ENCODE peak calls at places on chromosomes 12 and 14, in five cellular contexts. One of them, this sample, is unnamed.

GRCh38 chr12:130677957-130678558 is 38.0 kb downstream of the RIMBP2 start:
- DNase-seq in retinal pigment epithelial cell: no peak
- DNase-seq in HL-60: no peak
- DNase-seq in astrocyte of the spinal cord: no peak
- DNase-seq in IMR-90: no peak
- DNase-seq in this sample: no peak

GRCh38 chr12:104340177-104340576 is 36.6 kb downstream of the EID3 start:
- DNase-seq in retinal pigment epithelial cell: no peak
- DNase-seq in HL-60: no peak
- DNase-seq in astrocyte of the spinal cord: peak
- DNase-seq in IMR-90: peak
- DNase-seq in this sample: no peak

GRCh38 chr12:42921741-42922511 is 332.4 kb upstream of the PRICKLE1 start:
- DNase-seq in retinal pigment epithelial cell: no peak
- DNase-seq in HL-60: no peak
- DNase-seq in astrocyte of the spinal cord: peak
- DNase-seq in IMR-90: peak
- DNase-seq in this sample: no peak

GRCh38 chr12:108620236-108620879 is 13.3 kb downstream of the SELPLG start:
- DNase-seq in retinal pigment epithelial cell: no peak
- DNase-seq in HL-60: peak
- DNase-seq in astrocyte of the spinal cord: no peak
- DNase-seq in IMR-90: peak
- DNase-seq in this sample: no peak

GRCh38 chr14:66003082-66003740 is 483.0 kb upstream of the CCDC196 start:
- DNase-seq in retinal pigment epithelial cell: no peak
- DNase-seq in HL-60: no peak
- DNase-seq in astrocyte of the spinal cord: no peak
- DNase-seq in IMR-90: no peak
- DNase-seq in this sample: no peak

GRCh38 chr12:10557329-10557728 is 51.6 kb downstream of the EIF2S3B start:
- DNase-seq in retinal pigment epithelial cell: no peak
- DNase-seq in HL-60: no peak
- DNase-seq in astrocyte of the spinal cord: no peak
- DNase-seq in IMR-90: no peak
- DNase-seq in this sample: no peak

GRCh38 chr12:3436496-3437060 is 54.4 kb upstream of the PRMT8 start:
- DNase-seq in retinal pigment epithelial cell: no peak
- DNase-seq in HL-60: no peak
- DNase-seq in astrocyte of the spinal cord: no peak
- DNase-seq in IMR-90: no peak
- DNase-seq in this sample: no peak

GRCh38 chr12:20196767-20197166 is 171.6 kb upstream of the PDE3A start:
- DNase-seq in retinal pigment epithelial cell: no peak
- DNase-seq in HL-60: no peak
- DNase-seq in astrocyte of the spinal cord: no peak
- DNase-seq in IMR-90: no peak
- DNase-seq in this sample: no peak

GRCh38 chr12:63808631-63809030 is 28.9 kb downstream of the RXYLT1 start:
- DNase-seq in retinal pigment epithelial cell: no peak
- DNase-seq in HL-60: no peak
- DNase-seq in astrocyte of the spinal cord: no peak
- DNase-seq in IMR-90: peak
- DNase-seq in this sample: no peak

GRCh38 chr12:9948606-9949286 is 16.6 kb upstream of the CLEC2A start:
- DNase-seq in retinal pigment epithelial cell: no peak
- DNase-seq in HL-60: no peak
- DNase-seq in astrocyte of the spinal cord: no peak
- DNase-seq in IMR-90: no peak
- DNase-seq in this sample: no peak

GRCh38 chr12:78584695-78585094 is 279.9 kb upstream of the SYT1 start:
- DNase-seq in retinal pigment epithelial cell: no peak
- DNase-seq in HL-60: peak
- DNase-seq in astrocyte of the spinal cord: peak
- DNase-seq in IMR-90: peak
- DNase-seq in this sample: no peak

GRCh38 chr12:75863475-75863874 is 168.1 kb downstream of the PHLDA1 start:
- DNase-seq in retinal pigment epithelial cell: no peak
- DNase-seq in HL-60: no peak
- DNase-seq in astrocyte of the spinal cord: no peak
- DNase-seq in IMR-90: peak
- DNase-seq in this sample: no peak

GRCh38 chr14:89407856-89408255 is 9.2 kb downstream of the FOXN3 start:
- DNase-seq in retinal pigment epithelial cell: no peak
- DNase-seq in HL-60: no peak
- DNase-seq in astrocyte of the spinal cord: no peak
- DNase-seq in IMR-90: peak
- DNase-seq in this sample: no peak

GRCh38 chr14:23307687-23308644 is 1.3 kb downstream of the BCL2L2 start:
- DNase-seq in retinal pigment epithelial cell: no peak
- DNase-seq in HL-60: no peak
- DNase-seq in astrocyte of the spinal cord: no peak
- DNase-seq in IMR-90: peak
- DNase-seq in this sample: no peak

GRCh38 chr12:40921563-40922163 is 229.4 kb downstream of the CNTN1 start:
- DNase-seq in retinal pigment epithelial cell: no peak
- DNase-seq in HL-60: no peak
- DNase-seq in astrocyte of the spinal cord: peak
- DNase-seq in IMR-90: peak
- DNase-seq in this sample: no peak

GRCh38 chr12:62291888-62292760 is 31.9 kb downstream of the USP15 start:
- DNase-seq in retinal pigment epithelial cell: peak
- DNase-seq in HL-60: no peak
- DNase-seq in astrocyte of the spinal cord: peak
- DNase-seq in IMR-90: peak
- DNase-seq in this sample: no peak

GRCh38 chr12:49842519-49843352 is at the start of gene BCDIN3D:
- DNase-seq in retinal pigment epithelial cell: peak
- DNase-seq in HL-60: peak
- DNase-seq in astrocyte of the spinal cord: peak
- DNase-seq in IMR-90: peak
- DNase-seq in this sample: peak

GRCh38 chr12:48105867-48106563 is at the start of gene SENP1:
- DNase-seq in retinal pigment epithelial cell: peak
- DNase-seq in HL-60: peak
- DNase-seq in astrocyte of the spinal cord: peak
- DNase-seq in IMR-90: peak
- DNase-seq in this sample: peak
- TF ChIP-seq CTCF in retinal pigment epithelial cell: no peak
- TF ChIP-seq CTCF in HL-60: no peak
- TF ChIP-seq CTCF in astrocyte of the spinal cord: peak
- TF ChIP-seq CTCF in IMR-90: no peak
- TF ChIP-seq CTCF in this sample: peak

DNA sequence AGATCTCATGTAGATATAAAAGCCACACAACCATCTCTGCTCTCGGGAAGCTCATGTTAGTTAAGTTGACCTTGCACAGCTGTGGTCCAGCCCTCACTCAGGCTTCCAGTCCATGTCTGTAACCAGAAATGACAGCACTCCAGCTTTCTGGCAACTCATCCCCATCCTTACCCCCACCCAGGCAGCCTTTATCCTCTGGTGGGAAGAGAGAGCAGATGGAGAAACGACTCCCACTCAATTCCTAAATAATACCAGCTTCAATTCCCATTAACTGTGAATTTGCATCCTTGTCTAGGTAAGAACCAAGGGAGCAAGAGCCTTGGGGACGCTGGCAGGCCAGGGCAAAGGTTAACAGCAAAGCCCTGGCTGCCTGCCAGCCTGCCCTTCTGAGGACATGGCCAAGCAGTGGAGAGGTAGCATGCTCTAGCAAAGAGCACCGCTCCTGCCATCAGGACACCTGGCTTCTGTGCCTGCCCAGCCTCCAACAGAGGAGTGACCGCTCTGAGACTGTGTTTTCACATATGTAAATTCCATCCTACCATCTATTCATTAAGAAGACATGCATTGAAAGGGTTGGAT is 236.2 kb downstream of the GRIN2B start:
- DNase-seq in retinal pigment epithelial cell: no peak
- DNase-seq in HL-60: no peak
- DNase-seq in astrocyte of the spinal cord: no peak
- DNase-seq in IMR-90: no peak
- DNase-seq in this sample: no peak
- TF ChIP-seq CTCF in retinal pigment epithelial cell: no peak
- TF ChIP-seq CTCF in HL-60: no peak
- TF ChIP-seq CTCF in astrocyte of the spinal cord: no peak
- TF ChIP-seq CTCF in IMR-90: no peak
- TF ChIP-seq CTCF in this sample: no peak

GRCh38 chr14:74509587-74510210 is 16.1 kb downstream of the ISCA2 start:
- DNase-seq in retinal pigment epithelial cell: no peak
- DNase-seq in HL-60: no peak
- DNase-seq in astrocyte of the spinal cord: no peak
- DNase-seq in IMR-90: no peak
- DNase-seq in this sample: no peak

GRCh38 chr14:74508844-74509428 is 15.4 kb downstream of the ISCA2 start:
- DNase-seq in retinal pigment epithelial cell: no peak
- DNase-seq in HL-60: no peak
- DNase-seq in astrocyte of the spinal cord: no peak
- DNase-seq in IMR-90: no peak
- DNase-seq in this sample: no peak

GRCh38 chr14:74507085-74507484 is 13.5 kb downstream of the ISCA2 start:
- DNase-seq in retinal pigment epithelial cell: no peak
- DNase-seq in HL-60: no peak
- DNase-seq in astrocyte of the spinal cord: no peak
- DNase-seq in IMR-90: no peak
- DNase-seq in this sample: no peak

GRCh38 chr14:74507796-74508195 is 14.2 kb downstream of the ISCA2 start:
- DNase-seq in retinal pigment epithelial cell: no peak
- DNase-seq in HL-60: no peak
- DNase-seq in astrocyte of the spinal cord: no peak
- DNase-seq in IMR-90: no peak
- DNase-seq in this sample: no peak

GRCh38 chr14:74508292-74508731 is 14.7 kb downstream of the ISCA2 start:
- DNase-seq in retinal pigment epithelial cell: no peak
- DNase-seq in HL-60: no peak
- DNase-seq in astrocyte of the spinal cord: no peak
- DNase-seq in IMR-90: no peak
- DNase-seq in this sample: no peak
- TF ChIP-seq CTCF in retinal pigment epithelial cell: peak
- TF ChIP-seq CTCF in HL-60: peak
- TF ChIP-seq CTCF in astrocyte of the spinal cord: peak
- TF ChIP-seq CTCF in IMR-90: peak
- TF ChIP-seq CTCF in this sample: peak

GRCh38 chr14:91317381-91318313 is 73.1 kb upstream of the GPR68 start:
- DNase-seq in retinal pigment epithelial cell: no peak
- DNase-seq in HL-60: peak
- DNase-seq in astrocyte of the spinal cord: no peak
- DNase-seq in IMR-90: no peak
- DNase-seq in this sample: no peak
- TF ChIP-seq CTCF in retinal pigment epithelial cell: peak
- TF ChIP-seq CTCF in HL-60: peak
- TF ChIP-seq CTCF in astrocyte of the spinal cord: no peak
- TF ChIP-seq CTCF in IMR-90: no peak
- TF ChIP-seq CTCF in this sample: no peak

DNA sequence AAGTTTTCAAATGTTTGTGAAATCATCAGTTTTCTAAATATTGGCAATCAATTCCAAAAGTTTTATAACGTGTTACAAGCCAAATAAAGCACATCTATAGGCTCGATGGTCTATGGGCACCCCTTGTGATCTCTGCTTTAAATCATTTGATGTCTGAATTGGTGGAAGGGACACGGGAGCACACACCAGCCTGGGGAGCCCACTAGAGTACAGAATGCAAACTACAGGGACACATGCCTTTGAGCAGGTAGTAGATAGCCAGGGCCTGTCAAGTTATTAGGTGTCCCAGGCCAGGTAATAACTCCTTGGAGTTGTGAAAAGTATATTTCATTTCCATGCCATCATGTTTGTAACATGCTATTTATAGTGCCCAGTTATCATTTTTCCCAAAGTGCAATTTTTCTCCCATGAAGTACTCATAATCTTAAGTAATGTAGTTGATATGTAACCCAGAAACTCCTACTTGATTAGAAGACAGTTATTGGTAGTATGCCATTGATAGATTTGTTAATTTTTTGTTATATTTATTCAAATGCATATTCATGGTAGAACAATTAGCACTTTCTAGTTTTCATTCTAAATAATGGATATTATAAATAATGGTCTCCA is 97.0 kb upstream of the FGD4 start:
- DNase-seq in retinal pigment epithelial cell: no peak
- DNase-seq in HL-60: peak
- DNase-seq in astrocyte of the spinal cord: no peak
- DNase-seq in IMR-90: no peak
- DNase-seq in this sample: no peak
- TF ChIP-seq CTCF in retinal pigment epithelial cell: peak
- TF ChIP-seq CTCF in HL-60: peak
- TF ChIP-seq CTCF in astrocyte of the spinal cord: peak
- TF ChIP-seq CTCF in IMR-90: peak
- TF ChIP-seq CTCF in this sample: peak

GRCh38 chr12:26119391-26119981 is 5.4 kb downstream of the BHLHE41 start:
- DNase-seq in retinal pigment epithelial cell: no peak
- DNase-seq in HL-60: peak
- DNase-seq in astrocyte of the spinal cord: peak
- DNase-seq in IMR-90: peak
- DNase-seq in this sample: no peak

GRCh38 chr12:26120561-26121274 is 4.1 kb downstream of the BHLHE41 start:
- DNase-seq in retinal pigment epithelial cell: no peak
- DNase-seq in HL-60: no peak
- DNase-seq in astrocyte of the spinal cord: no peak
- DNase-seq in IMR-90: no peak
- DNase-seq in this sample: no peak

GRCh38 chr12:26116829-26117228 is 8.0 kb downstream of the BHLHE41 start:
- DNase-seq in retinal pigment epithelial cell: no peak
- DNase-seq in HL-60: no peak
- DNase-seq in astrocyte of the spinal cord: no peak
- DNase-seq in IMR-90: no peak
- DNase-seq in this sample: no peak

GRCh38 chr12:26117321-26117720 is 7.5 kb downstream of the BHLHE41 start:
- DNase-seq in retinal pigment epithelial cell: no peak
- DNase-seq in HL-60: no peak
- DNase-seq in astrocyte of the spinal cord: no peak
- DNase-seq in IMR-90: no peak
- DNase-seq in this sample: no peak

DNA sequence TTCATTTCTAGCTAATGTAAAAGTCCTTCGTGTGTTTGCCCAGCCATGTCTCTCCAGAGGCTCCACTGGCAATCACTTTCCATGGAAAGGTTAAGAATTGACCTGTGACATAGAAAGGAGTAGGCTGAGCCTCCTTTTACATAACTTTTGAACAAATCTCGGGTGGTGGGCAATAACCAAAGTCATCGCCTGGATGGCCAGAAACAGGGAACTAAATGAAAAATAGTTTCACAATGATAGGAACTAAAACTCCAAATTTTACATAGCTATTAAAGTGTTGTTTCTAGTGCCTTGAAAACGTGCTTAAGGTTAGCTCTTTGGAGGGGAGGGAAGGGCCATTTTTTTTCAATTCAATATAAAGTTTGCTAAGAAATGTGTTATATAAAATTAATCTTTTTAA is 6.5 kb downstream of the BHLHE41 start:
- DNase-seq in retinal pigment epithelial cell: no peak
- DNase-seq in HL-60: no peak
- DNase-seq in astrocyte of the spinal cord: no peak
- DNase-seq in IMR-90: no peak
- DNase-seq in this sample: no peak
- TF ChIP-seq CTCF in retinal pigment epithelial cell: no peak
- TF ChIP-seq CTCF in HL-60: no peak
- TF ChIP-seq CTCF in astrocyte of the spinal cord: no peak
- TF ChIP-seq CTCF in IMR-90: no peak
- TF ChIP-seq CTCF in this sample: no peak

GRCh38 chr12:124273630-124274029 is 21.3 kb upstream of the RFLNA start:
- DNase-seq in retinal pigment epithelial cell: peak
- DNase-seq in HL-60: peak
- DNase-seq in astrocyte of the spinal cord: peak
- DNase-seq in IMR-90: peak
- DNase-seq in this sample: no peak
- TF ChIP-seq CTCF in retinal pigment epithelial cell: peak
- TF ChIP-seq CTCF in HL-60: no peak
- TF ChIP-seq CTCF in astrocyte of the spinal cord: peak
- TF ChIP-seq CTCF in IMR-90: no peak
- TF ChIP-seq CTCF in this sample: peak

This sample was measured in progenitor cell of endocrine pancreas.